ENCODE peak calls at places on chromosomes 6 and 20, in six cellular contexts. W is HepG2, B is fibroblast of lung, C is K562, T is MM.1S, N is astrocyte. L is an unnamed sample.
A peak's percentile ranks its signal among the peaks of the same experiment; 100 is the strongest.

GRCh38 chr6:106885659-106886058 is 88.9 kb downstream of the CD24 start:
- DNase-seq in W (no peak), B (no peak), C (no peak), T (no peak), N (no peak), L (no peak)

GRCh38 chr6:147699637-147700036 is 191.1 kb downstream of the SAMD5 start:
- DNase-seq in W (no peak), B (peak; percentile 81), C (no peak), T (no peak), N (peak; percentile 78), L (peak; percentile 38)

GRCh38 chr6:165987483-165988305 is 180.0 kb downstream of the TBXT start:
- DNase-seq in W (no peak), B (peak; percentile 86), C (peak; percentile 8), T (peak; percentile 6), N (peak; percentile 86), L (no peak)

GRCh38 chr6:24428615-24429014 is 25.9 kb downstream of the MRS2 start:
- DNase-seq in W (no peak), B (peak; percentile 50), C (peak; percentile 22), T (no peak), N (peak; percentile 36), L (no peak)

GRCh38 chr6:12182676-12183075 is 107.5 kb upstream of the EDN1 start:
- DNase-seq in W (no peak), B (peak; percentile 63), C (no peak), T (no peak), N (peak; percentile 57), L (no peak)

GRCh38 chr20:14360386-14360785 is 23.0 kb upstream of the FLRT3 start:
- DNase-seq in W (no peak), B (no peak), C (no peak), T (no peak), N (no peak), L (no peak)

GRCh38 chr6:138328210-138328609 is 49.5 kb upstream of the SMIM28 start:
- DNase-seq in W (no peak), B (peak; percentile 19), C (no peak), T (no peak), N (peak; percentile 3), L (no peak)

GRCh38 chr20:47915495-47915894 is 130.2 kb upstream of the SULF2 start:
- DNase-seq in W (no peak), B (no peak), C (no peak), T (no peak), N (no peak), L (no peak)

GRCh38 chr6:137286926-137287325 is 67.7 kb upstream of the IFNGR1 start:
- DNase-seq in W (no peak), B (no peak), C (no peak), T (no peak), N (no peak), L (no peak)

GRCh38 chr6:85747654-85748053 is 105.0 kb upstream of the SYNCRIP start:
- DNase-seq in W (peak; percentile 53), B (peak; percentile 71), C (no peak), T (no peak), N (peak; percentile 62), L (no peak)

GRCh38 chr20:48928832-48929725 is 7.6 kb downstream of the ARFGEF2 start:
- DNase-seq in W (no peak), B (peak; percentile 78), C (no peak), T (no peak), N (peak; percentile 71), L (no peak)

GRCh38 chr6:30171677-30172471 is 8.5 kb downstream of the TRIM15 start:
- DNase-seq in W (no peak), B (peak; percentile 12), C (peak; percentile 24), T (no peak), N (no peak), L (no peak)
- TF ChIP-seq EZH2 in W (no peak), B (peak; percentile 77), C (no peak), T (no peak), N (peak; percentile 89), L (peak; percentile 65)

GRCh38 chr6:38341501-38341900 is 298.2 kb downstream of the BTBD9 start:
- DNase-seq in W (no peak), B (peak; percentile 23), C (no peak), T (no peak), N (no peak), L (no peak)
- TF ChIP-seq CTCF in W (no peak), B (no peak), C (no peak), T (no peak), N (no peak), L (no peak)

DNA sequence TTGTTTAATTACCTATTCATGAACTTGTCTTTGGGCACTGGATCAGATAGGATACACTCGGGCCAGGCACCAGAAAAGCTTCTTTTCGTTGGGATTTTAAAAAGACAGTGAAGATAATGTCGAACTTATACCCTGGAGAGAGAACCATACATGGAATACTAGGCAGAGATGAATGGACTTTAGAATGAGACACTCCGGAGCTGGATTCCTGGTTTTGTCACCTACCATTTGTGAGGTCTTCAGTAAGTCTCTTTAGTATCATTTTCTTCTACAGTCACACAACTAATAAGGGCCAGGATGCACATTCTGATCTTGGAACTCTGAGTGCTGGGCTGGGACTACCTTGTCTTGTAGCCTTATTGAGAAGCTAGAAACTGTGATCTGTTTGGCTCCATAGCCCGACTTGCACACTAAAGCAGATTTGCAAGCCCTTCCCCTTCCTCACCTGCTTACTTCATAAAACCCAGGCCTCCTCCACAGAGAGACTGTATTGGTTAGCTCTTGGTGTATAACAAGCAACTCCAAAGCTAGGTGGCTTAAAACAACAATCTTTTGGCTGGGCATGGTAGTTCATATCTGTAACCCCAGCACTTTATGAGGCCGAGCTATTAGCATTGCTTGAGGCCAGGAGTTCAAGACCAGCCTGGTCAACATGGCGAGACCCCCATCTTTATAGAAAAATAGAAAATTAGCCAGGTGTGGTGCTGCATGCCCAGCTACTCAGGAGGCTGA is 7.4 kb upstream of the IFT52 start:
- DNase-seq in W (no peak), B (no peak), C (no peak), T (no peak), N (no peak), L (no peak)
- H3K27ac ChIP-seq in W (peak overlapping the region; percentile 46), B (no peak overlapping the region), C (peak overlapping the region; percentile 40), T (no peak overlapping the region), N (no peak overlapping the region), L (no peak overlapping the region)

DNA sequence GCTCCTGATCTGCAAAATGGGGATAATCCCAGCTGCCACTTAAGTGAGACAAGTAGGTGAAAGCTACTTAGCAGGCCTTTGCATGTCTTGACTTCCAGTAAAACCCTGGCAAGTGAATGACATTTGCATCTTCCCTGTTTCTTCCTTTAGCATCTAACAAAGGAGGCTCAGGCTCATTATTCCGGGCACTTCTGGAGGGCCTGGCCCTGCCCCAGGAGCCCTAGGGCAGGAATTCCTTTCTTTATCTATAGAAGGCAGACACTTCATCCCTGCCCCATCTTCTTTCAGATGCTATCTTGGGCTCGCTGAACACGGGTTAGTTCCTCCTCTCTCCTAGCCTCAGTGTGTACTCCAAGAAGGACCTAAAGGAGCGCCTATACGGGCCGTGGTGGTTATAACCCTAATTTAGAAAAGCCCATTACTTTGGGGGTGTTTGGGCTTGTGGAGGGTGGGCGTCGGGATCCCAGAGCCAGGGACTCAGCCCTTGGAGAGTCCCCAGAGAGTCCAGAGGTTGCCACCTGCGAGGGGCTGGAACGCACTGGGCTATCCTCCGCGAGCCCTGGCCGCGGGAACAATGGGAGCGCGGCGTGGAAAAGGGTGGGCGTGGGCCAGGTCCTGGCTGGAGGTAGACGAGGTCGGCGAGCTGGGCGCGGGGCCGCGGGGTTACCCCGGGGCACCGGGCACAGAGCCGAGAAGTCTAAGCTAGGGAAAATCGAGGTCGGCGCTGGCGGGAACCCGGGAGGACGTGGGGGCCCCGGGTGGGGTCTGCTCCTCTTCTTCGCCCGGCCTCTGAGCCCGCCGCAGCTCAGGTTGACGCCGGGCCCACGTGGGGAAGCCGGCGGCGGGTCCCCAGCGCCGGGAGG is 62.7 kb upstream of the EPB41L1 start:
- DNase-seq in W (no peak), B (no peak), C (peak; percentile 51), T (no peak), N (no peak), L (no peak)
- TF ChIP-seq EZH2 in W (peak; percentile 82), B (peak; percentile 39), C (no peak), T (no peak), N (no peak), L (peak; percentile 65)

DNA sequence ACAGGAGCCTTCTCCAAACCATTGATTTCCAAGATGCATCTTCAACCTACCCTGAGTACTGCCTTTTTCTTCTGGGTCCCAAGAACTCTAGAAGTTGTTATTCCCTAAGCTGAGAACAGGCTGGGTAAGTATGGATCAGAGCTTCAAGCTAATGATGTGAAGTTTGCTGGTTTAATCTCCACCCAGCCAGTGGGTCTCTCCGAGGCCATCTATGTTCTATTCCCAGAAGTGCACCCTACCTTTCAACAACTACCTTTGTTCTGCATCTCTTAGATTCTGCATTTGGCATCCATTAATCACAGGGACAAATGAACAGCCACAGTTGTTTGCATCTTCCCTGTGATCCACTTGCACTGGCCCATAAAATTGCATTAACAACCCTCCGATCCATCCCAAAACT is 246.2 kb downstream of the HIVEP2 start:
- DNase-seq in W (no peak), B (no peak), C (no peak), T (no peak), N (no peak), L (no peak)
- TF ChIP-seq CTCF in W (no peak), B (peak; percentile 22), C (no peak), T (no peak), N (peak; percentile 10), L (no peak)

GRCh38 chr20:52993091-52993490 is 20.9 kb downstream of the TSHZ2 start:
- DNase-seq in W (no peak), B (no peak), C (no peak), T (no peak), N (no peak), L (no peak)
- H3K27ac ChIP-seq in W (no peak overlapping the region), B (no peak overlapping the region), C (no peak overlapping the region), T (no peak overlapping the region), N (no peak overlapping the region), L (no peak overlapping the region)

DNA sequence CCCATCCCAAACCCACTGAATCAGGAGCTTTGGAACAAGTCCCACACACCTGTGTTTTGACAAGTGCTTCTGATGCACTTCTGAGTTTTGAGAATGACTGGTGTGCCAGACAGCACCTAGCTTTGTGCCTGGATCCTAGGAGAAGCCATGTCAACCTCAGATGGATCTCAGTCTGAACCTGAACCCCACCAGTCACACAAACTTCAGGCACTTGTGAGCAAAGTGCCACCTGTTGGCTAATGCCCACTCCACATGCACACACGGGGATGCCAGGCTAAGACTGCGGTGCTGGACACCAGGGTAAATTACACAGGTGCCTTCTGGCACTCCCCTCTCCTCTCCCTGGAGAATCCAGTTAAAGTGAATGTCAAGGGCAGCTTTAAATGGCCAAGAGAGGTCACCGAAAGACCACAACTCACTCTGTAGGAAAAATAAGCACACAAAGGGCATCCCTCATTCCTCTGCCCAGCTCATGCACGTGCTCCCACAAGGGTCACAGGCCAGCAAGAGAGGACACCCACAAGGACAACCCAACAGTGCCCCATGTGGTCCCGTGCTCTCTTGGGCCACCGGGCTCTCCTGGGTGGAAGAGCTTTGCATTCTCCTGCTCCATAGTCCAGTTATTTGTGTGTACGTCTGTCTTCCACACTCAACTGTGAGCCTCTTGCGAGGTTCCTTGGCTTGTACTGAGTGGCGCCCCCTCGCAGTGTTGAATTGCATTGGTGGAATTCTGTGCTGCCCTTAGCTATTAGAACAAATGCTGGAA is 45.6 kb downstream of the TAF8 start:
- DNase-seq in W (peak; percentile 74), B (no peak), C (peak; percentile 70), T (no peak), N (no peak), L (no peak)
- TF ChIP-seq EZH2 in W (no peak), B (no peak), C (no peak), T (no peak), N (no peak), L (no peak)

DNA sequence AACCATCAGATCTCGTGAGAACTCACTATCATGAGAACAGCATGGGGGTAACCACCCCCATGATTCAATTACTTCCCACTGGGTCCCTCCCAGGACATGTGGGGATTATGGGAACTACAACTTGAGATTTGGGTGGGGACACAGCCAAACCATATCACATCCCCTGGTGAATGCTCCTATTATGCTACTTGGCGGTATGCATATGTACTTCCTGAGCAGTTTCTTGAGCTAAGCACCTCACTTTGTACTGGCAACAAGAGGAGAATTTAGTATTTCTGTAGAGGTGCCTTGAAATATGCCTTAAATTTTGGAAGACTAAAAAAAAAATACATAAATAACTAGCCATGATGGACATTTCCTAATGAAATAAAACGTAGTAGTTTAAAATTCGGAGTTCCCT is 327.2 kb upstream of the CITED2 start:
- DNase-seq in W (no peak), B (no peak), C (no peak), T (no peak), N (no peak), L (no peak)
- TF ChIP-seq CTCF in W (no peak), B (no peak), C (no peak), T (no peak), N (no peak), L (no peak)

L was measured in A673.